ENCODE peak calls at places on chromosomes 7 and 10, in seven cellular contexts. S, P, W, T, K, U and O are unnamed samples.
A peak's percentile ranks its signal among the peaks of the same experiment; 100 is the strongest.

GRCh38 chr7:44196450-44196872 is 4.3 kb upstream of the YKT6 start:
- DNase-seq in U (peak; percentile 74), S (peak; percentile 62), P (peak; percentile 24), W (peak; percentile 54), K (peak; percentile 63), T (peak; percentile 64), O (peak; percentile 67)

GRCh38 chr7:130393095-130393494 is 12.8 kb downstream of the CPA1 start:
- DNase-seq in S (peak; percentile 54), W (peak; percentile 80), K (no peak), U (no peak), P (no peak), T (no peak), O (no peak)

GRCh38 chr10:8873310-8873709 is 818.8 kb downstream of the GATA3 start:
- DNase-seq in W (no peak), T (no peak), S (no peak), K (no peak), U (peak; percentile 6), P (no peak), O (no peak)

GRCh38 chr7:19442016-19442785 is 266.6 kb downstream of the POLR1F start:
- DNase-seq in P (no peak), U (peak; percentile 75), T (peak; percentile 67), W (peak; percentile 75), K (peak; percentile 43), S (peak; percentile 76), O (no peak)

GRCh38 chr10:44786451-44786850 is 124.7 kb upstream of the TMEM72 start:
- DNase-seq in P (no peak), S (peak; percentile 80), W (peak; percentile 93), U (peak; percentile 7), K (no peak), T (no peak), O (no peak)

GRCh38 chr10:13913890-13914289 is 327.1 kb downstream of the PRPF18 start:
- DNase-seq in W (no peak), U (no peak), K (no peak), S (no peak), T (no peak), P (no peak), O (no peak)

GRCh38 chr10:36256166-36256565 is 614.1 kb upstream of the FZD8 start:
- DNase-seq in U (no peak), P (no peak), T (no peak), K (no peak), S (peak; percentile 43), W (no peak), O (no peak)

GRCh38 chr10:128471151-128471550 is 344.9 kb upstream of the MKI67 start:
- DNase-seq in K (no peak), P (no peak), S (no peak), W (no peak), T (no peak), U (no peak), O (no peak)

GRCh38 chr10:85671530-85671929 is 695.1 kb downstream of the GRID1 start:
- DNase-seq in W (no peak), T (no peak), K (no peak), S (no peak), U (no peak), P (no peak), O (no peak)

GRCh38 chr10:35511649-35512048 is 93.5 kb upstream of the GJD4 start:
- DNase-seq in U (no peak), T (no peak), W (no peak), P (no peak), S (no peak), K (no peak), O (no peak)

DNA sequence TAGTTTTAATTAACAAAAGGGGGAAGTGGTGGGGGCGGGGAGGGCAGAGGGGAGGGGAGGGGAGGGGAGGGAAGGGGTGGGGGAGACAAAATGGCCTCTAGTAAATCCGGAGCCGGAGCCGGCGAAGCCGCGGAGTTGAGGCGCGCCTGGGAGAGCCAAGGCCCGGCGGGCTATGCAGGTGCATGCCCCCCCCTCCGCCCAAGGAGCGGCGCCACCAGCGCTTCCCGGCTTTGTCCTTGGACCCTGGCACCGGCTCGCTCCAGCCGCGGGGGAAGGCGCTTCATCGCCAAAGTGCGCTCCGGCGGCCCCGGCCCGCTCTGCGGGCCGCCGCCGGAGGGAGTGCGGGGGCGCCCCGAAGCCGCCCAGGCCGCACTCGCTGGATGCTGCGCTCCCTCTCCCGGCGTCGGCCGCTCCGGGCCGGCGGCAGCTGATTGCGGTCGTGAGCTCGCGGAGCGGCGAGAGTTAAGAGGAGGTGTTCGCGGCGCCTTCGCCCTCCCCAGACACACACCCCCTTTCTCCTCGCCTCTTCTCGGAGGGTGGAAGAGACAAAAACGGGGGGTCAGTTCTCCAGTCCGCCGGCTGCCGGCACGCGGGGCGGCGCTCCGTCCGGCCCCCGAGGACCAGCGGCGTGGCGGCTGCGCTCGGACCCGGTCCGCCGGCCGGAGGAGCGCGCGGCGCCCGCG is at the start of gene LRRC4:
- DNase-seq in P (no peak), U (peak; percentile 81), T (peak; percentile 85), W (peak; percentile 43), S (peak; percentile 39), K (peak; percentile 63), O (no peak)
- H2AFZ ChIP-seq in P (no peak within 1 kb of the TSS), U (no peak within 1 kb of the TSS), T (peak within 1 kb of the TSS; percentile 31), W (peak within 1 kb of the TSS; percentile 80), S (no peak within 1 kb of the TSS), K (no peak within 1 kb of the TSS), O (no peak within 1 kb of the TSS)

DNA sequence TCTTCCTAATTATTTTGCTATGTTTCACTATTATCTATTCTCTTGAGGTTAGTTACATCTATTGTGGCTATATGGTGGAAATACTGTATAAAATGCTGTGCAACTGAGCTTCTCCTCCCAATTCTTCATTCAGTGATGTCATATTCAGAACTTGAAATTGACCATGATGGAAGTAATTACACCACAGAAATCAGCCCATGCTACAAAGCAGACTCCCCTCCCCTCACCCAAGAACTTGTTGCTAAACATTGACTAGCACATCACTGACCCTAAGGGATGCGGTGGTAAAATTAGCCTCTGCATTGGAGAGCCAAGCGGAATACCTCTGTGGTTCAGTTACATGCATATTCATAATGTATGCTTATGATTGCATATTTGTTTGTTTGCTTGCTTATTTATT is 8.8 kb downstream of the CALD1 start:
- DNase-seq in W (no peak), K (no peak), P (no peak), U (no peak), T (no peak), S (no peak), O (no peak)
- H3K4me1 ChIP-seq in W (peaks cover 25% of the 10 kb centered on the region), K (no peaks in the 10 kb centered on the region), P (no peaks in the 10 kb centered on the region), U (peaks cover 22% of the 10 kb centered on the region), T (peaks cover 6% of the 10 kb centered on the region), S (peaks cover 13% of the 10 kb centered on the region), O (no peaks in the 10 kb centered on the region)

DNA sequence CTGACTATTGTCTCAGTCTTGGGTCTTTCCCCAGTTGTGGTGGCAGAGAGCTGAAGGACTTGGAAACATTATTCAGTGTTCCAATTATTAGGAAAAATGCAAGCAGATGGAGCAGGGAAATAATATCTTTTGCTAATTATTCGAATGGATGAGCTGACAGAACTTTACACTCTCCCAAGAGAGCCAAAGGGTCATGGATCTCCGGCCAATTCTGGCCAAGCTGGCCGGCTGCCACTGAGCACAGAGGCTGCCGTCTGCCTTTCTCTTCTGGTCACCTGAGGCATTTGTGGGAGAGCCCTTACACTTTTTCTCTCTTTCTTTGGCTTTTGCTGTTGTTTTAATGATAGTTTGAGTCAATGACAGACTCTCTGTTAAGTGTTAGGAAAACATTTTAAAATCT is 22.2 kb upstream of the CNTNAP2 start:
- DNase-seq in W (no peak), S (no peak), U (no peak), K (no peak), T (no peak), P (no peak), O (no peak)
- H3K4me2 ChIP-seq in W (no peak overlapping the region), S (no peak overlapping the region), U (no peak overlapping the region), K (no peak overlapping the region), T (no peak overlapping the region), P (no peak overlapping the region), O (no peak overlapping the region)

DNA sequence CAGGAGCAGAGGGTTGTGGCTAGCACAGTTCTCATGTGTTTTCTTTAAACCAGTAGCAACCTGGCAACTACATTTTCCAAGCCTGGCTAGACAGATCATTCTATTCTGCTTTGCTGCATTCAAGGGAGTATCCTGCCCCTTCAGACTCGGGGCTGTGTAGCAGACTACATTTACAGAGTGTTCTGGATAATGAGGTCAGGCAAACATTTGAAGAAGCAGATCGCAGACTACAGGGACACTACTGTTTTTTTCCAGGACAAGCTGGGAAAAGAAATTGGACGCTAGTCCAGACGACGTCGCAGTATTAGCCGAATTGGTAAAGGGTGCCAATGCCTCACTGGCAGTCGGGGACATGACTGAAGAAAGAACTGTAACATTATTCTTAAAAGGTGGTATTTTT is 61.0 kb upstream of the PAPSS2 start:
- DNase-seq in K (no peak), U (no peak), T (no peak), P (no peak), W (no peak), S (no peak), O (no peak)
- H2AFZ ChIP-seq in K (no peak overlapping the region), U (no peak overlapping the region), T (no peak overlapping the region), P (no peak overlapping the region), W (no peak overlapping the region), S (no peak overlapping the region), O (no peak overlapping the region)

DNA sequence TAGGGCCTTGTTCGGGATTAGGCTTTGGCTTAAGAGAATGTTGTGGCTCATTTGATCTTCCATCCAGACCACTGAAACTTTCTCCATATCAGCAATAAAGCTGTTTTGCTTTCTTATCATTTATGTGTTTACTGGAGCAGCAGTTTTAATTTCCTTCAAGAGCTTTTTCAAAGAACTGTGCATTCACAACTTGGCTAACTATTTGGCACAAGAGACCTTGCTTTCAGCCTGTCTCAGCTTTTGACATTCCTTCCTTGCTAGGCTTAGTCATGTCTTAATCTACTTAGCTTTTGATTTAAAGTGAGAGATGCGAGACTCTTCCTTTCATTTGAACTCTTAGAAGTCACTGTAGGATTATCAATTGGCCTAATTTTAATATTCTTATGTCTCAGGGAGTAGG is 19.1 kb upstream of the AKR1B1 start:
- DNase-seq in P (no peak), T (no peak), U (no peak), K (no peak), W (peak; percentile 22), S (peak; percentile 12), O (no peak)
- H3K4me1 ChIP-seq in P (peaks cover 17% of the 10 kb centered on the region), T (no peaks in the 10 kb centered on the region), U (no peaks in the 10 kb centered on the region), K (no peaks in the 10 kb centered on the region), W (peaks cover 4% of the 10 kb centered on the region), S (peaks cover 8% of the 10 kb centered on the region), O (no peaks in the 10 kb centered on the region)

GRCh38 chr7:21771261-21771660 is 174.4 kb downstream of the CDCA7L start:
- DNase-seq in W (no peak), S (no peak), T (no peak), U (no peak), K (no peak), P (no peak), O (no peak)
- H3K4me2 ChIP-seq in W (no peak overlapping the region), S (no peak overlapping the region), T (peak overlapping the region; percentile 48), U (peak overlapping the region; percentile 12), K (no peak overlapping the region), P (no peak overlapping the region), O (no peak overlapping the region)

DNA sequence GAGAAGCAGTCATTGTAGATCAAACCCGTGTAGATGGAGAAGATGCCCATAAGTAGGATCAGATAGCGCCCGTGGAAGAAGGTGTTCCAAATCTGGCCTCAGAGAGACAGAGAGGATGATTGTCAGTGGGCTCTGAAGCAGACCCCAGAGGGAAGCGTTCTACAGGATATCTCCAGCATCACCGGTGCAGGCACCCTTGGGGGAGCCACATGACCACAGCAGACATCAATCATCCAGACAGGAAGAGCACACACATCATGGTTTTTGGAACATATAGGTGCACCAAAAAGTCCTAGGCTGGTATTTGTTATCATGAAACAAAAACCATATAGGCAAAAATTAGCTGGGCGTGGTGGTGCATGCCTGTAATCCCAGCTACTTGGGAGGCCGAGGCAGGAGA is 44.0 kb upstream of the SVOPL start:
- DNase-seq in U (no peak), K (no peak), P (no peak), T (no peak), W (no peak), S (no peak), O (no peak)
- H2AFZ ChIP-seq in U (no peak overlapping the region), K (no peak overlapping the region), P (no peak overlapping the region), T (no peak overlapping the region), W (no peak overlapping the region), S (no peak overlapping the region), O (no peak overlapping the region)

GRCh38 chr10:79434816-79435215 is 10.6 kb downstream of the ZCCHC24 start:
- DNase-seq in S (peak; percentile 89), T (no peak), K (no peak), U (no peak), P (no peak), W (peak; percentile 86), O (no peak)
- H3K4me1 ChIP-seq in S (peaks cover 75% of the 10 kb centered on the region), T (peaks cover 22% of the 10 kb centered on the region), K (no peaks in the 10 kb centered on the region), U (no peaks in the 10 kb centered on the region), P (no peaks in the 10 kb centered on the region), W (peaks cover 75% of the 10 kb centered on the region), O (no peaks in the 10 kb centered on the region)